ENCODE peak calls at places on chromosome 4, in four cellular contexts. One of them, this sample, is unnamed.

GRCh38 chr4:66160606-66161005 is 490.3 kb upstream of the EPHA5 start:
- DNase-seq in K562: no peak
- DNase-seq in WTC11: no peak
- DNase-seq in H1: no peak
- DNase-seq in this sample: no peak

GRCh38 chr4:145891958-145892357 is 46.7 kb downstream of the ZNF827 start:
- DNase-seq in K562: peak
- DNase-seq in WTC11: peak
- DNase-seq in H1: no peak
- DNase-seq in this sample: no peak

GRCh38 chr4:152849350-152849749 is 69.6 kb downstream of the ARFIP1 start:
- DNase-seq in K562: no peak
- DNase-seq in WTC11: no peak
- DNase-seq in H1: no peak
- DNase-seq in this sample: no peak

GRCh38 chr4:187294861-187295260 is 571.2 kb upstream of the FAT1 start:
- DNase-seq in K562: no peak
- DNase-seq in WTC11: no peak
- DNase-seq in H1: no peak
- DNase-seq in this sample: no peak

GRCh38 chr4:87270144-87270543 is 49.7 kb upstream of the KLHL8 start:
- DNase-seq in K562: peak
- DNase-seq in WTC11: peak
- DNase-seq in H1: no peak
- DNase-seq in this sample: peak

GRCh38 chr4:7768736-7769135 is 170.9 kb downstream of the AFAP1 start:
- DNase-seq in K562: no peak
- DNase-seq in WTC11: no peak
- DNase-seq in H1: no peak
- DNase-seq in this sample: no peak

GRCh38 chr4:170336238-170336775 is 246.6 kb upstream of the AADAT start:
- DNase-seq in K562: no peak
- DNase-seq in WTC11: no peak
- DNase-seq in H1: no peak
- DNase-seq in this sample: no peak

GRCh38 chr4:158500054-158500453 is 21.6 kb upstream of the RXFP1 start:
- DNase-seq in K562: no peak
- DNase-seq in WTC11: no peak
- DNase-seq in H1: no peak
- DNase-seq in this sample: no peak

GRCh38 chr4:158490629-158491028 is 31.1 kb upstream of the RXFP1 start:
- DNase-seq in K562: no peak
- DNase-seq in WTC11: no peak
- DNase-seq in H1: no peak
- DNase-seq in this sample: no peak

GRCh38 chr4:101355767-101356702 is 8.7 kb upstream of the PPP3CA start:
- DNase-seq in K562: no peak
- DNase-seq in WTC11: no peak
- DNase-seq in H1: no peak
- DNase-seq in this sample: no peak

GRCh38 chr4:41734366-41734765 is 14.2 kb downstream of the PHOX2B start:
- DNase-seq in K562: no peak
- DNase-seq in WTC11: no peak
- DNase-seq in H1: no peak
- DNase-seq in this sample: no peak

GRCh38 chr4:89215736-89216135 is 91.9 kb downstream of the GPRIN3 start:
- DNase-seq in K562: no peak
- DNase-seq in WTC11: no peak
- DNase-seq in H1: no peak
- DNase-seq in this sample: no peak

GRCh38 chr4:7649741-7650531 is 215.2 kb upstream of the PSAPL1 start:
- DNase-seq in K562: peak
- DNase-seq in WTC11: no peak
- DNase-seq in H1: no peak
- DNase-seq in this sample: no peak

GRCh38 chr4:114263233-114263632 is 283.8 kb upstream of the ARSJ start:
- DNase-seq in K562: no peak
- DNase-seq in WTC11: no peak
- DNase-seq in H1: no peak
- DNase-seq in this sample: no peak

GRCh38 chr4:10590896-10591295 is 93.7 kb downstream of the CLNK start:
- DNase-seq in K562: no peak
- DNase-seq in WTC11: no peak
- DNase-seq in H1: no peak
- DNase-seq in this sample: no peak
- TF ChIP-seq TEAD4 in K562: no peak
- TF ChIP-seq TEAD4 in WTC11: no peak
- TF ChIP-seq TEAD4 in H1: no peak
- TF ChIP-seq TEAD4 in this sample: no peak

DNA sequence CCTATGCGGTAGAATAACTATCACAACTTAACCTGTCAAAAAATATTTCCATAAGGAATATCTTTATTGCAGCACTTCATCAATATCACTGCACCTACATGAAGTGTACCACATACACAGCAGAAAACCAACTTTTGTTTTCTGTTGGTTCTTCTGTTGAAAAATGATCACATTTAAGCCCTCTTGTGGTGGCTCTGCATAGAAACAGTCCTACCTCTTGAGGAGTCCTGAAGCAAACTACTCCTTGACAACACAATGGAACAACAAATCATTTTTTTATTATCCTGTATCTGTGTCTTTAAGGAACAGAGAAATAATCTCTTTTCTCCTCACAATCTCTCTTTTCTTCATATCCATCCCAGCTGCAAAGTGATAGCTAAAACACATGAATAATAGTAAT is 39.8 kb upstream of the ATOH1 start:
- DNase-seq in K562: peak
- DNase-seq in WTC11: no peak
- DNase-seq in H1: no peak
- DNase-seq in this sample: peak
- TF ChIP-seq TEAD4 in K562: no peak
- TF ChIP-seq TEAD4 in WTC11: no peak
- TF ChIP-seq TEAD4 in H1: no peak
- TF ChIP-seq TEAD4 in this sample: no peak

GRCh38 chr4:40423735-40424134 is 88.6 kb downstream of the CHRNA9 start:
- DNase-seq in K562: no peak
- DNase-seq in WTC11: no peak
- DNase-seq in H1: no peak
- DNase-seq in this sample: no peak
- TF ChIP-seq TEAD4 in K562: no peak
- TF ChIP-seq TEAD4 in WTC11: no peak
- TF ChIP-seq TEAD4 in H1: no peak
- TF ChIP-seq TEAD4 in this sample: no peak

DNA sequence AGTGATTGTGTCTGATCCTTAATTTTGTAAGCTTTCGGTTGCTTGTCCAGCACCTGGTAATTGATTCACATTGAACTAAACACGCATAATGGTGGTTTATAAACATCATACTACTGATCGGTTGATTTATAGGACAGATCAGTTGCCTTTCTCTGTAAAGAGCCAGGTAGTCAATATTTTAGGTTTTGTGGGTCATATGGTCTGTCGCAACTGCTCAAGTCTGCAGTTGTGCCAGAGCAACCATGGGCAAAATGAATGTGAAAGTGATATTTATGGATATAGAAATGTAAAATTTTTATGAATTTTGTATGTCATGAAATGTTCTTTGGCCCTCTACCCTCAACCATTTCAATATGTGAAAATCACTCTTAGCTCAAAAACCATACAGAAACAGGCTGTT is 8.9 kb downstream of the JADE1 start:
- DNase-seq in K562: no peak
- DNase-seq in WTC11: no peak
- DNase-seq in H1: no peak
- DNase-seq in this sample: no peak
- TF ChIP-seq TEAD4 in K562: no peak
- TF ChIP-seq TEAD4 in WTC11: no peak
- TF ChIP-seq TEAD4 in H1: no peak
- TF ChIP-seq TEAD4 in this sample: no peak

GRCh38 chr4:180197471-180197870 is 2045.7 kb upstream of the TENM3 start:
- DNase-seq in K562: no peak
- DNase-seq in WTC11: no peak
- DNase-seq in H1: no peak
- DNase-seq in this sample: no peak
- TF ChIP-seq TEAD4 in K562: no peak
- TF ChIP-seq TEAD4 in WTC11: no peak
- TF ChIP-seq TEAD4 in H1: no peak
- TF ChIP-seq TEAD4 in this sample: no peak

GRCh38 chr4:24395937-24396336 is 188.4 kb downstream of the DHX15 start:
- DNase-seq in K562: no peak
- DNase-seq in WTC11: peak
- DNase-seq in H1: no peak
- DNase-seq in this sample: no peak
- TF ChIP-seq TEAD4 in K562: no peak
- TF ChIP-seq TEAD4 in WTC11: no peak
- TF ChIP-seq TEAD4 in H1: no peak
- TF ChIP-seq TEAD4 in this sample: no peak

GRCh38 chr4:84804126-84804525 is 162.4 kb downstream of the WDFY3 start:
- DNase-seq in K562: no peak
- DNase-seq in WTC11: no peak
- DNase-seq in H1: no peak
- DNase-seq in this sample: no peak
- TF ChIP-seq TEAD4 in K562: no peak
- TF ChIP-seq TEAD4 in WTC11: no peak
- TF ChIP-seq TEAD4 in H1: no peak
- TF ChIP-seq TEAD4 in this sample: no peak

GRCh38 chr4:3767569-3768288 is 1.5 kb downstream of the ADRA2C start:
- DNase-seq in K562: no peak
- DNase-seq in WTC11: peak
- DNase-seq in H1: peak
- DNase-seq in this sample: peak
- TF ChIP-seq TEAD4 in K562: no peak
- TF ChIP-seq TEAD4 in WTC11: no peak
- TF ChIP-seq TEAD4 in H1: no peak
- TF ChIP-seq TEAD4 in this sample: no peak

DNA sequence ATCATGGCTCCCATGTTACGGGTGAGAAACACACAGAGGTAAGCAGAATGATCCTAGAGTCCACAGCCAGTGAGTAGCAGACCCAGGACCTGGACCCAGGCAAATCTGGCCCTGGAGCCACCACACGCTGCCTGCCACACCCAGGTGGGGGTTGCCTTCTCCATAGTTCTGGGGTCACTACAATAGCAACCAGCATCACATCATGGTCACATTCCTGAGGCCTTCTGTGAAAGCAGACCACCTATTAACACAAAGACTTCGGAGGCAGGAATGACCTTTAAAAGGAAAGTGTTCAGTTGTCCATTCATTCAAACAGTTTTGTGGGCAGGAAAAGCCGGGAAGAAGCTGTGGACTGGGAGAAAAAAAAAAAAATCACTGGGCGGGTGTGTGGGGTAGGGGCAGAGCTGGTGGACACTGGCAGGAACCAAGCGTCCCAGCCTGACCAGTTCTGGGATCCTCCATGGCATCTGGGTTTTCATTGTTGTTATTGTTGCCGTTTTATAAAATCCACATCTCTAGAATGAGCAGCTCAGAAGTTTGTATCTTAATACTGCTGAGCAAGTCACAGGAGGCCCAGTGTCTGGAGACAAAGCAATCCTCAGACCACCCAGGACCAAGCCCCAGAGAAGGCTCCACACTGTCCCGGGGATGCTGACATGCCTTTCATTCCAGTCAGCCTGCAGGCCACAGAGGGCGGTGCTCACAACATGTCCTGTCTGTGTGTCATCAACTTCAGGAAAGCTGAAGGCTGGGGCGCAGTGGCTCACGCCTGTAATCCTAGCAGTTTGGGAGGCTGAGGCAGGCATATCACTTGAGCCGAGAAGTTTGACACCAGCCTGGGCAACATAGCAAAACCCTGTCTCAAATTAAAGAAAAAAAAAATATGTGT is 67.0 kb downstream of the SEL1L3 start:
- DNase-seq in K562: no peak
- DNase-seq in WTC11: peak
- DNase-seq in H1: peak
- DNase-seq in this sample: no peak
- TF ChIP-seq TEAD4 in K562: no peak
- TF ChIP-seq TEAD4 in WTC11: no peak
- TF ChIP-seq TEAD4 in H1: peak
- TF ChIP-seq TEAD4 in this sample: peak

GRCh38 chr4:16082038-16082423 is 1.8 kb downstream of the PROM1 start:
- DNase-seq in K562: no peak
- DNase-seq in WTC11: no peak
- DNase-seq in H1: no peak
- DNase-seq in this sample: peak
- TF ChIP-seq TEAD4 in K562: no peak
- TF ChIP-seq TEAD4 in WTC11: no peak
- TF ChIP-seq TEAD4 in H1: no peak
- TF ChIP-seq TEAD4 in this sample: no peak